ENCODE peak calls at places on chromosomes 7 and 10, in five cellular contexts. Z is psoas muscle, I is left lung, P is A549, C is HCT116. R is an unnamed sample.

GRCh38 chr7:111212857-111213523 is 122.1 kb downstream of the LRRN3 start:
- ATAC-seq in Z (no peak), I (no peak), P (no peak), C (no peak), R (no peak)

GRCh38 chr7:36286241-36286640 is 103.4 kb upstream of the ANLN start:
- ATAC-seq in Z (no peak), I (no peak), P (no peak), C (no peak), R (no peak)

GRCh38 chr10:34348917-34349509 is 466.1 kb downstream of the PARD3 start:
- ATAC-seq in Z (no peak), I (no peak), P (no peak), C (no peak), R (no peak)

GRCh38 chr7:136009488-136010079 is 32.4 kb upstream of the MTPN start:
- ATAC-seq in Z (no peak), I (peak; percentile 47), P (peak; percentile 70), C (peak; percentile 55), R (no peak)

GRCh38 chr7:4799508-4800268 is 24.3 kb downstream of the AP5Z1 start:
- ATAC-seq in Z (no peak), I (peak; percentile 12), P (peak; percentile 13), C (no peak), R (peak; percentile 61)

GRCh38 chr10:19941206-19941880 is 125.1 kb downstream of the PLXDC2 start:
- ATAC-seq in Z (no peak), I (no peak), P (no peak), C (no peak), R (no peak)

GRCh38 chr10:116024479-116024878 is 248.5 kb downstream of the GFRA1 start:
- ATAC-seq in Z (no peak), I (no peak), P (no peak), C (no peak), R (no peak)

GRCh38 chr7:31955021-31955420 is 115.2 kb downstream of the PDE1C start:
- ATAC-seq in Z (no peak), I (no peak), P (peak; percentile 46), C (no peak), R (no peak)

GRCh38 chr7:24503511-24503910 is 69.7 kb upstream of the PALS2 start:
- ATAC-seq in Z (no peak), I (no peak), P (no peak), C (no peak), R (no peak)

GRCh38 chr7:33716581-33717477 is 188.5 kb upstream of the BMPER start:
- ATAC-seq in Z (no peak), I (peak; percentile 78), P (peak; percentile 77), C (peak; percentile 74), R (no peak)

GRCh38 chr7:7479275-7479674 is 56.4 kb downstream of the COL28A1 start:
- ATAC-seq in Z (no peak), I (no peak), P (no peak), C (no peak), R (no peak)

GRCh38 chr10:98403812-98404504 is 11.0 kb downstream of the PYROXD2 start:
- ATAC-seq in Z (no peak), I (no peak), P (peak; percentile 47), C (no peak), R (no peak)

GRCh38 chr10:13450078-13450477 is 78.7 kb downstream of the BEND7 start:
- ATAC-seq in Z (no peak), I (peak; percentile 64), P (no peak), C (no peak), R (peak; percentile 61)

GRCh38 chr7:29563590-29564454 is at the start of gene PRR15:
- ATAC-seq in Z (peak; percentile 31), I (peak; percentile 66), P (peak; percentile 88), C (peak; percentile 89), R (no peak)

DNA sequence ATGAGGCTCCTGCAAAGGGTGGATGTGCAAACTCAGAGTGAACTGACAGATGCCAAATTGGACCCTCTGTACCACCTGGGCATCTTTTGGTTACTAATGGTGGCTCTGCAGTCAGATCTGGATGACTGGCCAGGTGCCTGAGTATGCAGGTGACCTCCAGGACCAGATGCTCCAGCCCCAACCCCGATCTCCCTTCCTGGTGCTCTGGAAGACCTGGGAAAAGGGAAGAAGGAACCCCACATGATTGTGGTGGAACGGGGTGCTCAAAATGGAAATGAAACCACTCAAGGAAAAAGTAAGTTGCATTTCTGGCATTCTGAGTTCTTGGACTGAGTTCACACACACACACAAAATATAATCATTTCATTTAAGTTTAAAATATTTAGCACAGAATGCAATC is 9.8 kb upstream of the AEBP1 start:
- ATAC-seq in Z (no peak), I (no peak), P (no peak), C (no peak), R (no peak)
- H3K27ac ChIP-seq in Z (no peak overlapping the region), I (no peak overlapping the region), P (no peak overlapping the region), C (no peak overlapping the region), R (peak overlapping the region; percentile 30)

GRCh38 chr10:3908183-3908582 is 123.2 kb upstream of the KLF6 start:
- ATAC-seq in Z (no peak), I (no peak), P (no peak), C (no peak), R (no peak)
- TF ChIP-seq CTCF in Z (no peak), I (no peak), P (no peak), C (no peak), R (no peak)

GRCh38 chr7:44106311-44107065 is 2.3 kb downstream of the AEBP1 start:
- ATAC-seq in Z (no peak), I (no peak), P (no peak), C (no peak), R (no peak)

GRCh38 chr7:44103941-44104879 is at the start of gene AEBP1:
- ATAC-seq in Z (peak; percentile 16), I (peak; percentile 39), P (no peak), C (no peak), R (peak; percentile 52)

GRCh38 chr7:44103566-44103940 is 592 bp upstream of the AEBP1 start:
- ATAC-seq in Z (no peak), I (no peak), P (no peak), C (no peak), R (no peak)

GRCh38 chr7:44105832-44106231 is 1.7 kb downstream of the AEBP1 start:
- ATAC-seq in Z (no peak), I (no peak), P (no peak), C (no peak), R (no peak)

DNA sequence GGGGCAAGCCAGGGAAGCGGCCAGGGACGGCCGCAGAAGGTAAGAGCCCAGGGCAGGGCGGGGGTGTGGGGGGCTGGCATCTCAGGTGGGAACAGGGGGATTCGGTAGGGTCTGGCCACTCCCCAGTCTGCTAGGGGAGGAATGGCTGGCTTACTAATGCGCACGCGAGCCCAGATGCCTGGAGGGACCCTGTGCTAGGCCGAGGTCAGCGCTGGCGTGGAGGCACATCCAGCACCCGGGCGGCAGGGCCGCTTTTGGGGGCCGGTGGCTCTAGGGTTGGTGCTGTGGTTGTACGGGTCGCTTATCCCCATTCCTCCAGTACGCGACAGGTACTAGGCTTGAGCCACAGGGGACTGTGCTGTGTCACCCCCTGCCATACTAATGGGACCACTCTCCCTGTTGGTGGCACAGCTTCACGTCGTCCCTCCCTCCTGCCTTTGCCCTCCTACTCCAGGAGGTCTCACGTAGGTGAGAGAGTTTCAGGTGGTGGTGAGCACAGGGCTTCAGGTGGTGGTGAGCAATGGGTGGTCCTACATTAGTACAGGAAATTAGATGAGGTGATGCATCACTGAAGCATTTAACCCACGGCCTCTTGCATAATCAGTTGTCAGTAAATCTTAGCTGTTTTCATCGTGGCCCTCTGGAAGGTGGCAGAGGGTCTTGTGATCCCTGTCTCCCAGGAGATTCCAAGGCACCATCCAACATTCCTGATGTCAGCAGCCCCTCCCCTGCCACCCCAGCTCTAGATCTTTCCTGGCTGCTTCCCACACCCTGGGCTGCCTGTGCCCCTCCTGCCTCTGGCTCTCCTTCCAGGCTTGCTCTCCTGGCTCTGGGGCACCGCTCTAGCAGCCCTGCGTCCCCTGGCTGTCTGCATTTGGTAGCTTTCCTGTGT is 981 bp downstream of the AEBP1 start:
- ATAC-seq in Z (peak; percentile 18), I (peak; percentile 10), P (peak; percentile 17), C (no peak), R (peak; percentile 64)
- H3K4me1 ChIP-seq in Z (no peaks in the 10 kb centered on the region), I (peaks cover 7% of the 10 kb centered on the region), P (peaks cover 12% of the 10 kb centered on the region), C (peaks cover 6% of the 10 kb centered on the region), R (no peaks in the 10 kb centered on the region)

GRCh38 chr10:78255796-78256638 is 222.4 kb downstream of the RPS24 start:
- ATAC-seq in Z (peak; percentile 97), I (peak; percentile 89), P (peak; percentile 95), C (peak; percentile 89), R (peak; percentile 94)
- H3K27ac ChIP-seq in Z (peak overlapping the region; percentile 39), I (peak overlapping the region; percentile 87), P (peak overlapping the region; percentile 96), C (peak overlapping the region; percentile 27), R (peak overlapping the region; percentile 80)

GRCh38 chr7:113289140-113289740 is 170.9 kb upstream of the SMIM30 start:
- ATAC-seq in Z (no peak), I (peak; percentile 50), P (peak; percentile 75), C (peak; percentile 98), R (no peak)
- TF ChIP-seq CTCF in Z (peak; percentile 15), I (no peak), P (no peak), C (peak; percentile 53), R (peak; percentile 49)

GRCh38 chr7:20283997-20284396 is 46.7 kb upstream of the ITGB8 start:
- ATAC-seq in Z (no peak), I (no peak), P (no peak), C (no peak), R (no peak)

GRCh38 chr7:20287317-20287716 is 43.4 kb upstream of the ITGB8 start:
- ATAC-seq in Z (no peak), I (no peak), P (no peak), C (no peak), R (no peak)

GRCh38 chr7:20290505-20291111 is 40.1 kb upstream of the ITGB8 start:
- ATAC-seq in Z (no peak), I (no peak), P (no peak), C (no peak), R (no peak)

GRCh38 chr7:20284398-20285143 is 46.1 kb upstream of the ITGB8 start:
- ATAC-seq in Z (no peak), I (no peak), P (no peak), C (no peak), R (no peak)

DNA sequence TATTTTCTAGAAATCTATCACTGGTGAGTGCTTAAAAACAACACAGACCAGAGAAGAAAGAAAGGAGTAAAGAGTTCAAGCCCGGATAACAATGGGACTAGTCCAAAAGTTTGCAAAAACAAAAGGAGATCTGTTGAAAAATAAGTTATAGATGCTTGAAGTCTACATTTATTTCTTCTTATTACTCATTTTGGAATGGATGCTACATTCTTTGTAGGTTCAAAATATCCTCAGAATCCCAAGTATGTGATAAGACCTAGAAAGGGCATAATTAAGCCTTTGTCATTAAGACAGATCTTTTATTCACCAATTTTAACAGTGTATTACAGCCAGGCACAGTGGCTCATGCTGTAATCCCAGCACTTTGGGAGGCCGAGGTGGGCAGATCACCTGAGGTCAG is 42.7 kb upstream of the ITGB8 start:
- ATAC-seq in Z (no peak), I (no peak), P (no peak), C (no peak), R (no peak)
- H3K4me1 ChIP-seq in Z (no peaks in the 10 kb centered on the region), I (no peaks in the 10 kb centered on the region), P (no peaks in the 10 kb centered on the region), C (no peaks in the 10 kb centered on the region), R (no peaks in the 10 kb centered on the region)

GRCh38 chr10:94358480-94358879 is 4.3 kb downstream of the NOC3L start:
- ATAC-seq in Z (no peak), I (peak; percentile 8), P (no peak), C (peak; percentile 46), R (no peak)
- H3K27ac ChIP-seq in Z (no peak overlapping the region), I (no peak overlapping the region), P (no peak overlapping the region), C (no peak overlapping the region), R (no peak overlapping the region)